ENCODE peak calls at places on chromosomes 3 and 15, in four cellular contexts. M, Q, E and A are unnamed samples.
A peak's percentile ranks its signal among the peaks of the same experiment; 100 is the strongest.

GRCh38 chr3:140953028-140953960 is 11.7 kb downstream of the SLC25A36 start:
- DNase-seq in E (peak; percentile 38), M (no peak), Q (peak; percentile 45), A (peak; percentile 74)

GRCh38 chr15:31465083-31465955 is 138.7 kb downstream of the KLF13 start:
- DNase-seq in E (no peak), Q (no peak), M (no peak), A (no peak)

GRCh38 chr3:44198265-44198956 is 43.3 kb upstream of the TOPAZ1 start:
- DNase-seq in Q (peak; percentile 81), E (peak; percentile 65), M (peak; percentile 74), A (peak; percentile 69)

GRCh38 chr3:4478226-4478625 is 11.2 kb upstream of the SUMF1 start:
- DNase-seq in M (no peak), E (no peak), Q (no peak), A (no peak)

GRCh38 chr3:38834110-38834509 is 18.1 kb upstream of the SCN10A start:
- DNase-seq in M (no peak), Q (peak; percentile 58), E (peak; percentile 33), A (peak; percentile 77)

GRCh38 chr15:63502137-63502801 is 2.1 kb upstream of the USP3 start:
- DNase-seq in Q (no peak), E (no peak), M (no peak), A (peak; percentile 41)

GRCh38 chr3:27428446-27428845 is 55.7 kb downstream of the SLC4A7 start:
- DNase-seq in E (no peak), M (no peak), Q (no peak), A (no peak)

GRCh38 chr3:10775259-10775658 is 40.8 kb upstream of the SLC6A11 start:
- DNase-seq in M (no peak), E (no peak), Q (no peak), A (no peak)

GRCh38 chr3:111585214-111585613 is 9.9 kb downstream of the ZBED2 start:
- DNase-seq in Q (no peak), E (no peak), M (no peak), A (no peak)

GRCh38 chr15:76222159-76222558 is 89.1 kb downstream of the ETFA start:
- DNase-seq in Q (no peak), E (no peak), M (no peak), A (no peak)

GRCh38 chr3:11001020-11001657 is 8.6 kb downstream of the SLC6A1 start:
- DNase-seq in Q (no peak), E (no peak), M (no peak), A (peak; percentile 17)

GRCh38 chr3:23806322-23807160 is 786 bp downstream of the UBE2E1 start:
- DNase-seq in E (peak; percentile 41), M (peak; percentile 67), Q (no peak), A (peak; percentile 67)

GRCh38 chr3:31010491-31010890 is 116.0 kb upstream of the GADL1 start:
- DNase-seq in M (no peak), Q (no peak), E (no peak), A (no peak)

GRCh38 chr3:134039161-134039862 is 9.6 kb upstream of the SLCO2A1 start:
- DNase-seq in M (no peak), Q (peak; percentile 43), E (no peak), A (no peak)

GRCh38 chr15:43441316-43441715 is 51.6 kb downstream of the TP53BP1 start:
- DNase-seq in Q (peak; percentile 43), E (no peak), M (peak; percentile 36), A (peak; percentile 63)

GRCh38 chr3:58333206-58334012 is 717 bp downstream of the PXK start:
- DNase-seq in E (peak; percentile 36), M (peak; percentile 80), Q (peak; percentile 23), A (no peak)

GRCh38 chr3:12541625-12542024 is 3.7 kb downstream of the MKRN2OS start:
- DNase-seq in E (no peak), Q (peak; percentile 45), M (no peak), A (no peak)

GRCh38 chr15:64051645-64052259 is 5.5 kb upstream of the DAPK2 start:
- DNase-seq in E (no peak), Q (no peak), M (no peak), A (no peak)

GRCh38 chr3:152458725-152459515 is 190.2 kb downstream of the MBNL1 start:
- DNase-seq in E (no peak), M (no peak), Q (peak; percentile 52), A (peak; percentile 15)

GRCh38 chr15:94749848-94750617 is 518.7 kb downstream of the MCTP2 start:
- DNase-seq in Q (no peak), E (no peak), M (peak; percentile 12), A (no peak)

GRCh38 chr15:79006071-79006470 is 61.2 kb upstream of the CTSH start:
- DNase-seq in M (no peak), E (no peak), Q (no peak), A (no peak)

GRCh38 chr15:58369261-58369699 is 62.5 kb upstream of the LIPC start:
- DNase-seq in Q (no peak), M (peak; percentile 18), E (no peak), A (no peak)

GRCh38 chr3:52400275-52400793 is 44.6 kb downstream of the SEMA3G start:
- DNase-seq in M (no peak), Q (no peak), E (no peak), A (no peak)

GRCh38 chr3:18870074-18870640 is 278.2 kb upstream of the KCNH8 start:
- DNase-seq in E (no peak), Q (no peak), M (no peak), A (no peak)

GRCh38 chr3:29693863-29694262 is 413.0 kb downstream of the RBMS3 start:
- DNase-seq in M (no peak), Q (peak; percentile 46), E (no peak), A (peak; percentile 82)

GRCh38 chr15:52010633-52011595 is 8.1 kb upstream of the MAPK6 start:
- DNase-seq in Q (peak; percentile 71), M (peak; percentile 41), E (no peak), A (no peak)

GRCh38 chr3:194731496-194732073 is 45.9 kb downstream of the FAM43A start:
- DNase-seq in Q (no peak), E (no peak), M (no peak), A (no peak)

GRCh38 chr3:157248590-157249425 is 88.9 kb upstream of the CCNL1 start:
- DNase-seq in Q (peak; percentile 97), M (no peak), E (peak; percentile 51), A (peak; percentile 71)

GRCh38 chr3:133468251-133468721 is 68.4 kb downstream of the BFSP2 start:
- DNase-seq in M (peak; percentile 33), Q (peak; percentile 79), E (no peak), A (no peak)

GRCh38 chr15:101504866-101505609 is 15.5 kb upstream of the PCSK6 start:
- DNase-seq in M (no peak), E (peak; percentile 7), Q (no peak), A (no peak)

GRCh38 chr3:36600413-36600812 is 163.9 kb downstream of the DCLK3 start:
- DNase-seq in M (no peak), Q (peak; percentile 7), E (no peak), A (no peak)

GRCh38 chr3:125042725-125043406 is 12.9 kb downstream of the HEG1 start:
- DNase-seq in M (no peak), E (no peak), Q (no peak), A (no peak)

GRCh38 chr3:116000315-116000714 is 377.0 kb downstream of the GAP43 start:
- DNase-seq in E (no peak), M (no peak), Q (no peak), A (peak; percentile 42)

GRCh38 chr3:183907911-183908331 is 23.2 kb upstream of the PARL start:
- DNase-seq in Q (no peak), E (no peak), M (no peak), A (no peak)